ENCODE peak calls at places on chromosomes 13 and 19, in four cellular contexts. E is HTR-8/SVneo, O is NCI-H345, K is GM04503. R is an unnamed sample.

GRCh38 chr13:74574964-74575728 is 440.9 kb upstream of the KLF12 start:
- DNase-seq in E (no peak), O (peak), K (no peak), R (no peak)

GRCh38 chr19:9934132-9934950 is 2.0 kb downstream of the OLFM2 start:
- DNase-seq in E (peak), O (peak), K (no peak), R (peak)

GRCh38 chr13:50742353-50742752 is 101.1 kb downstream of the DLEU7 start:
- DNase-seq in E (no peak), O (no peak), K (no peak), R (no peak)

GRCh38 chr19:55344444-55344843 is 4.8 kb downstream of the KMT5C start:
- DNase-seq in E (no peak), O (peak), K (no peak), R (no peak)

GRCh38 chr19:13100871-13101589 is 1.6 kb downstream of the LYL1 start:
- DNase-seq in E (no peak), O (no peak), K (no peak), R (peak)

GRCh38 chr19:10230155-10230903 is 802 bp downstream of the S1PR2 start:
- DNase-seq in E (peak), O (peak), K (no peak), R (no peak)

GRCh38 chr13:110713981-110714797 is 689 bp downstream of the ING1 start:
- DNase-seq in E (no peak), O (peak), K (no peak), R (peak)

GRCh38 chr13:91167706-91168459 is 179.6 kb upstream of the MIR17HG start:
- DNase-seq in E (no peak), O (no peak), K (no peak), R (no peak)

GRCh38 chr13:100828226-100828625 is 153.6 kb upstream of the TMTC4 start:
- DNase-seq in E (peak), O (no peak), K (no peak), R (no peak)

GRCh38 chr13:21813110-21813509 is 142.2 kb downstream of the FGF9 start:
- DNase-seq in E (no peak), O (no peak), K (no peak), R (no peak)

GRCh38 chr13:111893607-111894443 is 173.1 kb upstream of the SOX1 start:
- DNase-seq in E (no peak), O (no peak), K (no peak), R (no peak)

GRCh38 chr13:100870898-100871297 is 196.3 kb upstream of the TMTC4 start:
- DNase-seq in E (no peak), O (no peak), K (no peak), R (no peak)

GRCh38 chr13:109500146-109500773 is 286.1 kb downstream of the IRS2 start:
- DNase-seq in E (no peak), O (no peak), K (no peak), R (peak)

R was measured in A549.